ENCODE peak calls at places on chromosomes 3 and 15, in seven cellular contexts. Z, A, L, G, T, S and B are unnamed samples.

GRCh38 chr3:194272221-194272620 is 78.9 kb downstream of the CPN2 start:
- DNase-seq in Z (no peak), A (no peak), L (no peak), G (no peak), T (no peak), S (no peak), B (no peak)

GRCh38 chr3:55376753-55377347 is 110.3 kb downstream of the WNT5A start:
- DNase-seq in Z (no peak), A (no peak), L (no peak), G (no peak), T (no peak), S (no peak), B (no peak)

GRCh38 chr3:173826901-173827609 is 429.5 kb downstream of the NLGN1 start:
- DNase-seq in Z (peak; percentile 1), A (no peak), L (no peak), G (peak; percentile 85), T (no peak), S (no peak), B (peak; percentile 11)

GRCh38 chr3:36373661-36374060 is 6.6 kb upstream of the STAC start:
- DNase-seq in Z (no peak), A (no peak), L (no peak), G (peak; percentile 77), T (no peak), S (no peak), B (no peak)

GRCh38 chr15:63970723-63971426 is 75.4 kb downstream of the DAPK2 start:
- DNase-seq in Z (no peak), A (no peak), L (no peak), G (no peak), T (no peak), S (no peak), B (no peak)

GRCh38 chr15:25240461-25241021 is 198.3 kb downstream of the UBE3A start:
- DNase-seq in Z (no peak), A (no peak), L (no peak), G (no peak), T (no peak), S (no peak), B (no peak)

GRCh38 chr3:98172621-98173020 is 6.1 kb downstream of the OR5H15 start:
- DNase-seq in Z (no peak), A (no peak), L (no peak), G (no peak), T (no peak), S (peak; percentile 11), B (no peak)

GRCh38 chr15:34365073-34365825 is 1.7 kb downstream of the LPCAT4 start:
- DNase-seq in Z (no peak), A (no peak), L (no peak), G (peak; percentile 57), T (no peak), S (no peak), B (no peak)

GRCh38 chr3:14967285-14967684 is 19.9 kb downstream of the NR2C2 start:
- DNase-seq in Z (no peak), A (no peak), L (no peak), G (no peak), T (no peak), S (no peak), B (no peak)

GRCh38 chr3:56383092-56383491 is 85.2 kb downstream of the ERC2 start:
- DNase-seq in Z (no peak), A (no peak), L (no peak), G (no peak), T (no peak), S (no peak), B (no peak)

GRCh38 chr3:194571491-194571941 is 61.7 kb downstream of the TMEM44 start:
- DNase-seq in Z (no peak), A (no peak), L (no peak), G (peak; percentile 25), T (no peak), S (no peak), B (no peak)

GRCh38 chr15:82968066-82968465 is 15.5 kb upstream of the HOMER2 start:
- DNase-seq in Z (peak; percentile 51), A (no peak), L (no peak), G (peak; percentile 75), T (no peak), S (no peak), B (no peak)

GRCh38 chr3:51860703-51861665 is at the start of gene IQCF2:
- DNase-seq in Z (no peak), A (no peak), L (no peak), G (no peak), T (no peak), S (no peak), B (no peak)

GRCh38 chr3:178291555-178291954 is 244.7 kb upstream of the KCNMB2 start:
- DNase-seq in Z (no peak), A (no peak), L (no peak), G (no peak), T (no peak), S (no peak), B (no peak)

GRCh38 chr3:131480116-131480515 is 22.7 kb downstream of the MRPL3 start:
- DNase-seq in Z (no peak), A (no peak), L (no peak), G (no peak), T (no peak), S (no peak), B (no peak)

GRCh38 chr3:109569121-109569520 is 231.8 kb upstream of the DPPA4 start:
- DNase-seq in Z (no peak), A (no peak), L (no peak), G (peak; percentile 29), T (no peak), S (no peak), B (no peak)

GRCh38 chr15:98787936-98788757 is 139.8 kb downstream of the IGF1R start:
- DNase-seq in Z (no peak), A (no peak), L (no peak), G (no peak), T (no peak), S (peak; percentile 62), B (no peak)

GRCh38 chr15:34841220-34841841 is 46.0 kb upstream of the ACTC1 start:
- DNase-seq in Z (no peak), A (no peak), L (no peak), G (peak; percentile 73), T (no peak), S (no peak), B (peak; percentile 13)

GRCh38 chr3:161913786-161914389 is 417.3 kb downstream of the OTOL1 start:
- DNase-seq in Z (peak; percentile 3), A (no peak), L (no peak), G (peak; percentile 89), T (no peak), S (peak; percentile 36), B (no peak)

GRCh38 chr3:72453686-72454085 is 394.6 kb downstream of the SHQ1 start:
- DNase-seq in Z (no peak), A (no peak), L (no peak), G (no peak), T (no peak), S (no peak), B (no peak)

GRCh38 chr3:78887029-78887428 is 880.8 kb downstream of the ROBO1 start:
- DNase-seq in Z (peak; percentile 64), A (no peak), L (no peak), G (peak; percentile 88), T (no peak), S (peak; percentile 41), B (peak; percentile 77)

GRCh38 chr3:69292959-69293574 is 92.8 kb downstream of the FRMD4B start:
- DNase-seq in Z (no peak), A (no peak), L (no peak), G (no peak), T (no peak), S (no peak), B (no peak)

GRCh38 chr3:48428863-48429415 is 947 bp downstream of the PLXNB1 start:
- DNase-seq in Z (no peak), A (peak; percentile 69), L (no peak), G (peak; percentile 40), T (no peak), S (no peak), B (no peak)

GRCh38 chr3:40341671-40342070 is 32.2 kb downstream of the EIF1B start:
- DNase-seq in Z (no peak), A (no peak), L (no peak), G (no peak), T (no peak), S (no peak), B (no peak)

GRCh38 chr3:40339871-40340270 is 30.4 kb downstream of the EIF1B start:
- DNase-seq in Z (no peak), A (no peak), L (no peak), G (no peak), T (no peak), S (no peak), B (no peak)

GRCh38 chr3:40337136-40338108 is 27.9 kb downstream of the EIF1B start:
- DNase-seq in Z (peak; percentile 54), A (no peak), L (no peak), G (no peak), T (no peak), S (no peak), B (peak; percentile 47)

GRCh38 chr3:40336511-40337135 is 27.1 kb downstream of the EIF1B start:
- DNase-seq in Z (no peak), A (no peak), L (no peak), G (no peak), T (no peak), S (no peak), B (no peak)

GRCh38 chr3:40340541-40341170 is 31.1 kb downstream of the EIF1B start:
- DNase-seq in Z (no peak), A (no peak), L (no peak), G (no peak), T (no peak), S (no peak), B (no peak)
- TF ChIP-seq CTCF in Z (no peak), A (no peak), L (no peak), G (no peak), T (no peak), S (no peak), B (no peak)

GRCh38 chr3:150739200-150739863 is 23.6 kb downstream of the SIAH2 start:
- DNase-seq in Z (no peak), A (no peak), L (no peak), G (no peak), T (no peak), S (no peak), B (no peak)
- H3K27ac ChIP-seq in Z (no peak overlapping the region), A (no peak overlapping the region), L (no peak overlapping the region), G (no peak overlapping the region), T (no peak overlapping the region), S (no peak overlapping the region), B (peak overlapping the region; percentile 90)

GRCh38 chr3:150787741-150788370 is 24.9 kb upstream of the SIAH2 start:
- DNase-seq in Z (peak; percentile 50), A (peak; percentile 86), L (peak; percentile 87), G (peak; percentile 64), T (peak; percentile 65), S (peak; percentile 84), B (peak; percentile 41)
- TF ChIP-seq CTCF in Z (peak; percentile 90), A (peak; percentile 86), L (peak; percentile 91), G (peak; percentile 84), T (peak; percentile 98), S (peak; percentile 94), B (peak; percentile 93)

DNA sequence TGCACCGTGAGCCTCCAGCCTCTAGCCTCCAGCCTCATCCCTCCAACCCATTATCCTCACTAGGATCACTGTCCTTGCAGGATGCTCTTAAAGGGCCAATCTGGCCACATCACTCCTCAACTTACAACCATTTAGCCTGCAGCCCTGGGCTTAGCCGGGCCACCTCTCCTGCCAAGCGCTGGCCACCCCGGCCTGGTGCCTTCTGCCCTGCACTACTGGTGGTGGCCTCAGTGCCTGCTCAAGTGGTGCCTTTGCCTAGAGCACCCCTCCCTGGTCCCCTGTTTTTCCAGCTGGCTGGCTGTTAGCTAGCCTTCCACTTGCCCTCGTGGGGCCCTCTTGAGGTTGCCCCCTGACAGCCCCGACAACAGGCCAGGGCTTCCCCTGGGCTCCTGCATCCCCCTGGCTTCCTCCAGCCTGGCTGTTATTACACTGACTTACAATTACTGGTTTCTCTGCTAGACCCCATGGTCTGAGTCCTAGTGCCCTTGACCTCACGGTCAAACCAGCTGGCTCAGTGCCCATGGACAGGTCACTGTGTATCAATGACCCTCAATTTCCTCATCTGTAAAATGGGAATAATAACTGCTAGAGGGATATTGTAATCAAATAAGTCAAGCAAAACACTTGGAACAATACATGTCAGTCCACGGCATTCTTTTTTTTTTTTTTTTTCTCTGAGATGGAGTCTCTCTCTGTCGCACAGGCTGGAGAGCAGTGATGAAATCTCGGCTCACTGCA is 15.5 kb downstream of the ATP2B2 start:
- DNase-seq in Z (no peak), A (no peak), L (no peak), G (no peak), T (no peak), S (no peak), B (no peak)
- H3K27ac ChIP-seq in Z (no peak overlapping the region), A (no peak overlapping the region), L (no peak overlapping the region), G (no peak overlapping the region), T (no peak overlapping the region), S (no peak overlapping the region), B (no peak overlapping the region)